ENCODE peak calls at places on chromosomes 2 and 18, in four cellular contexts. One of them, this sample, is unnamed.

GRCh38 chr18:24959100-24959499 is 392.9 kb downstream of the ZNF521 start:
- DNase-seq in HEK293T: peak
- DNase-seq in K562: no peak
- DNase-seq in HepG2: no peak
- DNase-seq in this sample: no peak

GRCh38 chr18:48605408-48605845 is 66.6 kb downstream of the CTIF start:
- DNase-seq in HepG2: peak
- DNase-seq in K562: peak
- DNase-seq in HEK293T: peak
- DNase-seq in this sample: peak

GRCh38 chr18:32381761-32382160 is 88.9 kb downstream of the GAREM1 start:
- DNase-seq in HEK293T: no peak
- DNase-seq in HepG2: no peak
- DNase-seq in K562: no peak
- DNase-seq in this sample: no peak

GRCh38 chr18:64851796-64852195 is 702.9 kb upstream of the LINC00305 start:
- DNase-seq in K562: no peak
- DNase-seq in HepG2: no peak
- DNase-seq in HEK293T: no peak
- DNase-seq in this sample: no peak

GRCh38 chr2:165584126-165584525 is 114.6 kb downstream of the CSRNP3 start:
- DNase-seq in HepG2: no peak
- DNase-seq in K562: no peak
- DNase-seq in HEK293T: no peak
- DNase-seq in this sample: no peak

GRCh38 chr18:22691988-22692710 is 241.0 kb upstream of the RBBP8 start:
- DNase-seq in HepG2: no peak
- DNase-seq in HEK293T: no peak
- DNase-seq in K562: no peak
- DNase-seq in this sample: no peak

GRCh38 chr2:65366595-65367125 is 65.7 kb downstream of the SPRED2 start:
- DNase-seq in K562: peak
- DNase-seq in HEK293T: peak
- DNase-seq in HepG2: peak
- DNase-seq in this sample: no peak

GRCh38 chr2:81196933-81197628 is 892.5 kb upstream of the LRRTM1 start:
- DNase-seq in K562: no peak
- DNase-seq in HEK293T: no peak
- DNase-seq in HepG2: no peak
- DNase-seq in this sample: no peak

GRCh38 chr2:169073972-169074751 is 4.8 kb downstream of the DHRS9 start:
- DNase-seq in K562: peak
- DNase-seq in HepG2: no peak
- DNase-seq in HEK293T: no peak
- DNase-seq in this sample: no peak

GRCh38 chr2:159557437-159558034 is 58.8 kb downstream of the BAZ2B start:
- DNase-seq in HepG2: peak
- DNase-seq in K562: peak
- DNase-seq in HEK293T: peak
- DNase-seq in this sample: no peak

GRCh38 chr2:185484601-185485000 is 254.0 kb upstream of the FSIP2 start:
- DNase-seq in K562: no peak
- DNase-seq in HEK293T: no peak
- DNase-seq in HepG2: no peak
- DNase-seq in this sample: peak

GRCh38 chr18:11518788-11519685 is 90.4 kb upstream of the SLC35G4 start:
- DNase-seq in K562: peak
- DNase-seq in HepG2: peak
- DNase-seq in HEK293T: peak
- DNase-seq in this sample: peak

GRCh38 chr2:235677276-235677788 is 183.5 kb downstream of the AGAP1 start:
- DNase-seq in HepG2: no peak
- DNase-seq in HEK293T: no peak
- DNase-seq in K562: no peak
- DNase-seq in this sample: no peak

GRCh38 chr2:218010116-218010837 is 7.5 kb upstream of the TNS1 start:
- DNase-seq in HEK293T: peak
- DNase-seq in HepG2: no peak
- DNase-seq in K562: peak
- DNase-seq in this sample: no peak

GRCh38 chr2:136255648-136256461 is 137.9 kb upstream of the CXCR4 start:
- DNase-seq in HEK293T: no peak
- DNase-seq in HepG2: no peak
- DNase-seq in K562: no peak
- DNase-seq in this sample: no peak

GRCh38 chr18:60452424-60452823 is 79.8 kb upstream of the MC4R start:
- DNase-seq in HepG2: no peak
- DNase-seq in HEK293T: no peak
- DNase-seq in K562: no peak
- DNase-seq in this sample: no peak

GRCh38 chr2:57894353-57894752 is 152.3 kb upstream of the VRK2 start:
- DNase-seq in HepG2: no peak
- DNase-seq in HEK293T: no peak
- DNase-seq in K562: no peak
- DNase-seq in this sample: no peak

GRCh38 chr2:200851398-200852248 is 12.8 kb downstream of the CLK1 start:
- DNase-seq in HepG2: no peak
- DNase-seq in K562: no peak
- DNase-seq in HEK293T: no peak
- DNase-seq in this sample: no peak

GRCh38 chr18:42156266-42156665 is 201.2 kb downstream of the PIK3C3 start:
- DNase-seq in K562: no peak
- DNase-seq in HepG2: no peak
- DNase-seq in HEK293T: no peak
- DNase-seq in this sample: no peak

GRCh38 chr18:2881490-2882195 is 34.8 kb downstream of the EMILIN2 start:
- DNase-seq in HEK293T: no peak
- DNase-seq in K562: no peak
- DNase-seq in HepG2: no peak
- DNase-seq in this sample: no peak

GRCh38 chr2:152335016-152335850 is at the start of gene FMNL2:
- DNase-seq in K562: peak
- DNase-seq in HepG2: peak
- DNase-seq in HEK293T: peak
- DNase-seq in this sample: peak

GRCh38 chr2:203400805-203401585 is 72.8 kb downstream of the ABI2 start:
- DNase-seq in HepG2: no peak
- DNase-seq in K562: no peak
- DNase-seq in HEK293T: no peak
- DNase-seq in this sample: no peak

GRCh38 chr18:6355789-6356589 is 58.7 kb downstream of the L3MBTL4 start:
- DNase-seq in HepG2: no peak
- DNase-seq in K562: no peak
- DNase-seq in HEK293T: no peak
- DNase-seq in this sample: no peak

GRCh38 chr18:6406075-6406909 is 8.4 kb downstream of the L3MBTL4 start:
- DNase-seq in K562: no peak
- DNase-seq in HepG2: peak
- DNase-seq in HEK293T: no peak
- DNase-seq in this sample: no peak

GRCh38 chr18:74734013-74734444 is 136.4 kb downstream of the ZNF407 start:
- DNase-seq in K562: no peak
- DNase-seq in HepG2: peak
- DNase-seq in HEK293T: no peak
- DNase-seq in this sample: no peak

GRCh38 chr2:10285578-10286198 is 17.0 kb upstream of the HPCAL1 start:
- DNase-seq in HEK293T: no peak
- DNase-seq in K562: no peak
- DNase-seq in HepG2: peak
- DNase-seq in this sample: no peak

DNA sequence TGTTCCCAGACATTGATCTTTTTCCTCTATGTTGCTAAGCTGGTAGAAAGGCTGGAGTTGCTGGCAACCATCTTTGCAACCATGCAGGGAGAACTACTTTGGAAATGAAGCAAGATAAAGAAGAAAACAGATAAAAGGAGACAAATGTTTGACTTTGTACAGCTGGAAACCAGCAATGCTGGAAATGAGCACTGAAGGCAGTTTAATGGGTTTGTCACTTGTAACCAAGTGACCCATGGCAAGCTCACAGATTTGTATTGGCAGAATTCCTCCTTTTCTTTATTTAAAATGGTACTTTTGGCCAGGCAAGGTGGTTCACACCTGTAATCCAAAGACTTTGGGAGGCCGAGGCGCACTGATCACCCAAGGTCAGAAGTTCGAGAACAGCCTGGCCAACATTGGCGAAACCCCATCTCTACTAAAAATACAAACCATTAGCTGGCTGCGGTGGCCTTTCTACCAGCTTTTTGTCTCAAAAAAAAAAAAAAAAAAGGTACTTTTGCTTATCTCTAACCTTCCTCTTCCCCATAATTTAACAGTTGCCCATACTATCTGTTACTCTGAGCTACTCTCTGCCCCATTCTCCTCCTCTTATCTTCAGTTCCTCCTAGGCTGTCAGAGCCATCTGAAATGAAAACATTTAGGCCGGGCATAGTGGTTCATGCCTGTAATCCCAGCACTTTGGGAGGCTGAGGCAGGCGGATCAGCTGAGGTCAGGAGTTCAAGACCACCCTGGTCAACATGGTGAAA is 2.0 kb upstream of the BOLA3 start:
- DNase-seq in HEK293T: no peak
- DNase-seq in HepG2: no peak
- DNase-seq in K562: peak
- DNase-seq in this sample: no peak
- TF ChIP-seq ELF4 in HEK293T: no peak
- TF ChIP-seq ELF4 in HepG2: no peak
- TF ChIP-seq ELF4 in K562: no peak
- TF ChIP-seq ELF4 in this sample: no peak

DNA sequence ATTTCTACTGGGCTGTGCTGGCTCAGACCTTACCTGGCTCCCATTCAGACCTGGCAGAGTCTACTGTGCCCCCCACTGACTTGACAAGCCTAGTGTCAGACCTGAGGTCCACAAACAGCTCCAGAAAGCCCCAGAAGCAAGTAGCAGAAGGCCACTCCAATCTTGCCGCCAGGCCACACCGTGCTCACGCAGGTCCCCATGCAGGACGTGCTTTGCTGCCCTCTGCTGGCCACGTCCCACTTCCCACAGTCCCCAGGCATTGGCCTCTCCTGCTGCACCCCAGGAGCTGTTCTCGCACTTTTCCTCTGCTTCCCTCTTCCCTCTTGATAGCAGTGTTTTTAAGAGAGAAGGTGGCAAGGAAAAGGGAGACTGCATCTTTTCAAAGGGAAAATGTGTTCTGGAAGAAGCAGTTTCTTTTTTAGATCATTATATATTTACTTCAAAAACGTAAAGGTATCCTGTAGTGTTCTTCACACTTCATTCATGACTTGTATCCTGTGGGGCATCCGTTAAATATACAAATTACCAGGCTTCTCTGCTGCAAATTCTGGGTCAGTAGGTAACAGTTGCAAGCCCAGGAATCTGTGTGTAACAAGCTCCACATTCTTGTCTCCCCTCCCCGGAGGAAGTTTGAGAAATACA is 81.4 kb upstream of the PAPOLG start:
- DNase-seq in HEK293T: peak
- DNase-seq in K562: peak
- DNase-seq in HepG2: peak
- DNase-seq in this sample: peak
- TF ChIP-seq ELF4 in HEK293T: no peak
- TF ChIP-seq ELF4 in K562: no peak
- TF ChIP-seq ELF4 in HepG2: no peak
- TF ChIP-seq ELF4 in this sample: no peak

DNA sequence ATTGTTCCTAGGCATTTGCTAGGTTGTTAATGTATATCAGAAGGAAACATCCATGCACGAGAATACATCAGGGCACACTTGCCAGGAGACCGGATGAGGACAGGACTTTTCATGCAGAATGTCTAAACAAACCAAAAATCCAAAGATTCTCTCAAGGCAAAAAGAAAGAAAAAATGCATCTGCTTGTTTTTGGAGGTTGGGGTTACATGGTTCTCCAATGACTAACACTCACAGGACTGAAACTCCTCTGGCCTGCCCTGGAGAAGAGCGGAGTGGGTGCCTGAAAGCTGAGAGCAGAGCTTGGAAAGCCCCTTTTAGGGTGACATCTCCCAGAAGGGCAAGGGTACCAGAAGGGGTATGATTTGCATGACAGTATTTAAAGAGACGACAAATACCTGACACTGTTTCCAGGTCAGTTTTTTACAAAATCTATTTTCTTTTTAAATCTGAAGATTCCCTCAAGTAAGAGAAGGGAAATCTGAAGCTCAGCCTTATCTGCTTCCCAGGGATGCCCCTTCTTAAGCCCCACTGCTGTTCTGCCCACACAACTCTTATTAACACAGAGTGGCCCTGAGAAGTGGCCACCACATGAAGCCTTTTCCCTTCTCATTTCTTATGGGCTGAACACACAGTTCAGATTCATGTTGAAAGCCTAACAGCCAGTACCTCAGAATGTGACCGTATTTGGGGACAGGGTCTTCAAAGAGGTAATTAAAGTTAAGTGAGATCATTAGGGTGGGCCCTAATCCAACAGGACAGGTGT is 216.4 kb downstream of the STK39 start:
- DNase-seq in K562: no peak
- DNase-seq in HEK293T: no peak
- DNase-seq in HepG2: no peak
- DNase-seq in this sample: no peak
- TF ChIP-seq ELF4 in K562: no peak
- TF ChIP-seq ELF4 in HEK293T: no peak
- TF ChIP-seq ELF4 in HepG2: no peak
- TF ChIP-seq ELF4 in this sample: no peak

GRCh38 chr2:173288561-173288960 is 66.1 kb upstream of the CDCA7 start:
- DNase-seq in K562: no peak
- DNase-seq in HepG2: no peak
- DNase-seq in HEK293T: no peak
- DNase-seq in this sample: no peak
- TF ChIP-seq ELF4 in K562: no peak
- TF ChIP-seq ELF4 in HepG2: no peak
- TF ChIP-seq ELF4 in HEK293T: no peak
- TF ChIP-seq ELF4 in this sample: no peak

GRCh38 chr2:11325961-11326691 is 18.3 kb downstream of the ROCK2 start:
- DNase-seq in K562: no peak
- DNase-seq in HepG2: no peak
- DNase-seq in HEK293T: no peak
- DNase-seq in this sample: no peak
- TF ChIP-seq ELF4 in K562: no peak
- TF ChIP-seq ELF4 in HepG2: no peak
- TF ChIP-seq ELF4 in HEK293T: no peak
- TF ChIP-seq ELF4 in this sample: no peak

GRCh38 chr18:56139372-56139771 is 499.0 kb downstream of the TXNL1 start:
- DNase-seq in HEK293T: no peak
- DNase-seq in HepG2: no peak
- DNase-seq in K562: no peak
- DNase-seq in this sample: no peak

GRCh38 chr18:56139792-56140254 is 498.6 kb downstream of the TXNL1 start:
- DNase-seq in K562: no peak
- DNase-seq in HepG2: no peak
- DNase-seq in HEK293T: no peak
- DNase-seq in this sample: no peak
- TF ChIP-seq ELF4 in K562: no peak
- TF ChIP-seq ELF4 in HepG2: no peak
- TF ChIP-seq ELF4 in HEK293T: no peak
- TF ChIP-seq ELF4 in this sample: no peak

DNA sequence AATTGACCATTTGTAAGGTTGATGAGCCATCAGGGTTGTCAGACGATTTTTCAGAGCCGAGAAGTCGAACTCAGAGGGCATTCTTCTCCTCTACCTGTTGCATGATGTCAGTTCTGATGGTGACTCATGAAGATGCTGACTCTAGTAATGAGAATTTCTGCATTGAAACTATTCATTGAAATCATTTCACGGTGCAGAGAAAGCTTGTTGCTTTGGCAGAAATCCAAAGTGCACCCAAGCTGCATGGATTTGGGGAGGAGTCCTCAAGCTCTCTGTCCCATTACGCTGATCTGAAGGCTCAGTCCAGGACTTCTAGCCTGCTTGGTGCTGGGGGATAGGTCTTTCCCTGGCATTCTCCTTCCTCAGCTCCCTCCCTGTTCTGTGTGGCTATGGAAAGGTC is 125.7 kb upstream of the PXDN start:
- DNase-seq in K562: no peak
- DNase-seq in HepG2: no peak
- DNase-seq in HEK293T: no peak
- DNase-seq in this sample: no peak
- TF ChIP-seq ELF4 in K562: no peak
- TF ChIP-seq ELF4 in HepG2: no peak
- TF ChIP-seq ELF4 in HEK293T: no peak
- TF ChIP-seq ELF4 in this sample: no peak